ENCODE peak calls at places on chromosomes 3 and 15, in seven cellular contexts. D, I, H, L, Y, Z and V are unnamed samples.

GRCh38 chr15:80123034-80123433 is 29.8 kb upstream of the FAH start:
- DNase-seq in D (no peak), I (no peak), Z (no peak), H (no peak), L (no peak), Y (no peak), V (no peak)

GRCh38 chr3:134197681-134198261 is 52.9 kb downstream of the RYK start:
- DNase-seq in Z (no peak), Y (peak; percentile 83), I (no peak), L (no peak), H (no peak), D (no peak), V (no peak)

GRCh38 chr3:18883553-18883952 is 264.8 kb upstream of the KCNH8 start:
- DNase-seq in L (no peak), Y (no peak), H (no peak), Z (no peak), I (no peak), D (no peak), V (no peak)

GRCh38 chr3:38125305-38126120 is 11.4 kb downstream of the ACAA1 start:
- DNase-seq in Y (no peak), I (no peak), L (no peak), Z (peak; percentile 16), D (no peak), H (no peak), V (no peak)

GRCh38 chr3:187484547-187485325 is 116.6 kb downstream of the RTP4 start:
- DNase-seq in Y (no peak), L (no peak), I (no peak), Z (peak; percentile 62), D (no peak), H (no peak), V (no peak)

GRCh38 chr15:43948691-43949325 is 122.0 kb downstream of the WDR76 start:
- DNase-seq in I (no peak), L (no peak), H (no peak), D (no peak), Z (no peak), Y (no peak), V (no peak)

GRCh38 chr3:34364345-34364744 is 565.9 kb downstream of the PDCD6IP start:
- DNase-seq in H (no peak), Y (no peak), Z (no peak), I (no peak), D (no peak), L (no peak), V (no peak)

GRCh38 chr3:196979545-196979944 is 10.9 kb upstream of the PIGZ start:
- DNase-seq in L (no peak), Z (peak; percentile 32), I (no peak), H (no peak), D (no peak), Y (peak; percentile 83), V (no peak)

GRCh38 chr3:115190747-115191146 is 43.7 kb upstream of the ZBTB20 start:
- DNase-seq in Z (no peak), D (no peak), L (no peak), I (no peak), Y (no peak), H (no peak), V (no peak)

GRCh38 chr3:72154391-72155300 is 369.7 kb upstream of the PROK2 start:
- DNase-seq in H (no peak), I (no peak), Y (peak; percentile 62), Z (no peak), L (no peak), D (no peak), V (no peak)

GRCh38 chr3:37456270-37456708 is 281.9 kb upstream of the LRRFIP2 start:
- DNase-seq in Z (peak; percentile 51), Y (peak; percentile 33), D (no peak), L (peak; percentile 74), H (no peak), I (no peak), V (no peak)

GRCh38 chr15:56227315-56227714 is 16.4 kb downstream of the RFX7 start:
- DNase-seq in H (no peak), L (no peak), I (no peak), Y (no peak), D (no peak), Z (no peak), V (no peak)

GRCh38 chr15:56228854-56229253 is 14.8 kb downstream of the RFX7 start:
- DNase-seq in D (no peak), Z (no peak), L (no peak), I (no peak), H (no peak), Y (no peak), V (no peak)

GRCh38 chr15:56225520-56225919 is 18.2 kb downstream of the RFX7 start:
- DNase-seq in Z (no peak), Y (no peak), I (no peak), L (no peak), D (no peak), H (no peak), V (no peak)

GRCh38 chr15:56227780-56228179 is 15.9 kb downstream of the RFX7 start:
- DNase-seq in H (no peak), D (no peak), Y (no peak), I (no peak), L (no peak), Z (no peak), V (no peak)

GRCh38 chr15:56228352-56228751 is 15.3 kb downstream of the RFX7 start:
- DNase-seq in D (no peak), L (no peak), H (no peak), Y (no peak), I (no peak), Z (no peak), V (no peak)
- H3K9me3 ChIP-seq in D (peaks cover 10% of the 10 kb centered on the region), L (peaks cover 41% of the 10 kb centered on the region), H (peaks cover 11% of the 10 kb centered on the region), Y (no peaks in the 10 kb centered on the region), I (no peaks in the 10 kb centered on the region), Z (peaks cover 62% of the 10 kb centered on the region), V (peaks cover 9% of the 10 kb centered on the region)

DNA sequence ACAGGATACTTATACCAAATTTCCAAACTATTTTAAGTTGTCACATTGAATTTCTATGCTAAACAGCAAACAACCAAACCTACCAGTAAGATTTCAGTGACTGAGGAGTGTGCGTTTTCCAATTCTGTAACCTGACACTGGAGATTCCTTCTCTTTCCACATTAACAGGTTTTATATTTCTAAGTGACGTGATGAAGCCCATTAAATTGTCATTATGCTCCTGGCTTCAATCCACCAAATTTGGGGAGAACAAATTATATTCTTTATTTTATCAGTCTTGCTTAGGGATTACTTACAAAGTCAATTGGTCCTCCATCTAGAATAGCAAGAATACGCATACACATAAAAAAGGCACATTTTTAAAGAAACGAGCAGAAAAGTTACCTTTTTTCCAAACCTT is 764.8 kb upstream of the NR2F2 start:
- DNase-seq in L (no peak), I (no peak), Y (no peak), D (no peak), H (no peak), Z (no peak), V (no peak)
- H3K9me3 ChIP-seq in L (no peaks in the 10 kb centered on the region), I (no peaks in the 10 kb centered on the region), Y (no peaks in the 10 kb centered on the region), D (no peaks in the 10 kb centered on the region), H (no peaks in the 10 kb centered on the region), Z (no peaks in the 10 kb centered on the region), V (no peaks in the 10 kb centered on the region)

GRCh38 chr3:7190094-7190493 is 329.2 kb downstream of the GRM7 start:
- DNase-seq in L (no peak), D (no peak), Z (no peak), H (no peak), I (no peak), Y (no peak), V (no peak)

GRCh38 chr3:7194081-7194835 is 333.3 kb downstream of the GRM7 start:
- DNase-seq in D (no peak), I (no peak), Z (no peak), H (no peak), Y (no peak), L (no peak), V (no peak)

GRCh38 chr3:7193271-7193670 is 332.4 kb downstream of the GRM7 start:
- DNase-seq in D (no peak), I (no peak), L (no peak), Y (no peak), H (no peak), Z (no peak), V (no peak)

DNA sequence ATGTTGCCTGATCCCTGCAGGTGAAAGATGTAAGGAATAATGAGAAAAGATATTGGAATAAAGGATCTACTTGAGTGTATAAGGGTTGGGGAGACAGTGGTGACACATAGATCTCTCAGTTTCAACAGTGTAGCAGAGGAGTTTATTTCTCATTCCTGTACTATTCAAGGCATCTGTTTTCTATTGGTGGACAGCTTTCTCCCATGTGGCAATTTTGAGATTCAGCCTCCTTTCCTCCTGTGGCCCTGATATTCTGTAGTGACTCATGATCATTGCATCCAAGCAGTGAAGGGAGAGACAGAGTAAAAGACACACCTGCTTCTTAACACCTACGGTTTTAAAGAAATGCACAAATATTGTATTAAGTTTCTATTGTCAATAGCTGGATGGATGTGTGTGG is 327.6 kb downstream of the GRM7 start:
- DNase-seq in I (no peak), L (no peak), H (no peak), D (no peak), Z (no peak), Y (no peak), V (no peak)
- H3K9me3 ChIP-seq in I (no peaks in the 10 kb centered on the region), L (no peaks in the 10 kb centered on the region), H (no peaks in the 10 kb centered on the region), D (no peaks in the 10 kb centered on the region), Z (no peaks in the 10 kb centered on the region), Y (peaks cover 4% of the 10 kb centered on the region), V (no peaks in the 10 kb centered on the region)

GRCh38 chr15:94834000-94834399 is 602.6 kb downstream of the MCTP2 start:
- DNase-seq in D (no peak), H (no peak), L (no peak), Y (no peak), Z (no peak), I (no peak), V (no peak)

GRCh38 chr15:94843060-94843459 is 611.7 kb downstream of the MCTP2 start:
- DNase-seq in Y (no peak), I (no peak), H (no peak), L (no peak), D (no peak), Z (no peak), V (no peak)

GRCh38 chr15:94834494-94834893 is 603.1 kb downstream of the MCTP2 start:
- DNase-seq in I (no peak), L (no peak), H (no peak), Z (no peak), D (no peak), Y (no peak), V (no peak)

GRCh38 chr15:94840794-94841587 is 609.6 kb downstream of the MCTP2 start:
- DNase-seq in I (no peak), Z (no peak), D (no peak), H (no peak), L (peak; percentile 43), Y (peak; percentile 34), V (no peak)

GRCh38 chr15:94838281-94838680 is 606.9 kb downstream of the MCTP2 start:
- DNase-seq in Z (no peak), L (no peak), I (no peak), D (no peak), Y (no peak), H (no peak), V (no peak)
- H3K9me3 ChIP-seq in Z (peaks cover 22% of the 10 kb centered on the region), L (peaks cover 13% of the 10 kb centered on the region), I (no peaks in the 10 kb centered on the region), D (no peaks in the 10 kb centered on the region), Y (no peaks in the 10 kb centered on the region), H (no peaks in the 10 kb centered on the region), V (no peaks in the 10 kb centered on the region)

DNA sequence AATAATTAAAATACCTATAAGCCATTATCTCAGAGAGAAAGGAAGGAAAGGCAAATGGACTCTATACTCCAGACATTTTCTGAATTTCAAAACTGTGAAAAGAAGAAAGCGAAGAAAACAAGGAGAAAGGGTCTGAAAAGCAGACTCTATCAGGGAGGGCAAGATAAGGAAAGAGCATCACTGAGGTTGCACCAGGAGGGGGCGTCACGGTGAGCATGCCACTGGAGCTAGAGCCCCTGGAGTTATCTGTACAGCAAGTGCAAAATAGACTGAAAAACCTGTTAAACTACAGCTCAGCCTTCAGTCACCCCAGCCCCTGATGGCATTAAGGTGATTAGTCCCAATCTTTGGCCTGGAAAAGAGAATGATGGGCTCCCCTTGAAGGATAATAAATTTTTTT is 514.3 kb downstream of the GABRG3 start:
- DNase-seq in Y (no peak), I (no peak), L (no peak), Z (no peak), H (no peak), D (no peak), V (no peak)
- H3K9me3 ChIP-seq in Y (no peaks in the 10 kb centered on the region), I (no peaks in the 10 kb centered on the region), L (peaks cover 55% of the 10 kb centered on the region), Z (no peaks in the 10 kb centered on the region), H (no peaks in the 10 kb centered on the region), D (no peaks in the 10 kb centered on the region), V (peaks cover 3% of the 10 kb centered on the region)